ENCODE peak calls at places on chromosomes 6 and 20, in five cellular contexts. V is naive thymus-derived CD4-positive, alpha-beta T cell; C is cardiac muscle cell; B is fibroblast of lung; J is MM.1S. N is an unnamed sample.

GRCh38 chr6:139338845-139339244 is 35.6 kb downstream of the CITED2 start:
- DNase-seq in C (no peak), B (peak; percentile 87), J (no peak), V (no peak), N (no peak)

GRCh38 chr6:52454556-52454955 is 34.4 kb downstream of the EFHC1 start:
- DNase-seq in V (no peak), J (no peak), B (no peak), C (no peak), N (no peak)

GRCh38 chr6:110520992-110521543 is 44.7 kb upstream of the SLC22A16 start:
- DNase-seq in J (no peak), C (no peak), V (no peak), B (no peak), N (no peak)

GRCh38 chr6:143732539-143732938 is 54.8 kb downstream of the PHACTR2 start:
- DNase-seq in C (no peak), V (no peak), J (no peak), B (no peak), N (no peak)

GRCh38 chr20:45317826-45318225 is 9.7 kb upstream of the MATN4 start:
- DNase-seq in V (no peak), J (no peak), B (no peak), C (no peak), N (no peak)

GRCh38 chr6:57068066-57068465 is 21.6 kb downstream of the KIAA1586 start:
- DNase-seq in C (no peak), V (no peak), B (no peak), J (no peak), N (no peak)

GRCh38 chr20:60254901-60255411 is 296.7 kb downstream of the CDH26 start:
- DNase-seq in B (peak; percentile 85), V (no peak), J (no peak), C (no peak), N (no peak)

GRCh38 chr6:11700118-11700718 is 78.4 kb downstream of the ADTRP start:
- DNase-seq in V (peak; percentile 48), J (peak; percentile 74), C (peak; percentile 61), B (peak; percentile 83), N (no peak)

GRCh38 chr6:135212935-135213334 is 31.8 kb downstream of the MYB start:
- DNase-seq in B (peak; percentile 18), V (no peak), C (no peak), J (no peak), N (no peak)

GRCh38 chr20:11850901-11851300 is 66.8 kb upstream of the BTBD3 start:
- DNase-seq in J (no peak), B (peak; percentile 56), V (no peak), C (no peak), N (no peak)

GRCh38 chr6:4786936-4787504 is 10.8 kb downstream of the CDYL start:
- DNase-seq in C (no peak), V (no peak), B (no peak), J (no peak), N (no peak)

GRCh38 chr6:36290668-36291620 is 21.1 kb downstream of the PNPLA1 start:
- DNase-seq in C (no peak), J (no peak), V (no peak), B (peak; percentile 54), N (no peak)

GRCh38 chr20:54132612-54133433 is 41.0 kb downstream of the CYP24A1 start:
- DNase-seq in V (no peak), C (peak; percentile 42), B (peak; percentile 99), J (no peak), N (no peak)

GRCh38 chr6:155328539-155329459 is 14.5 kb upstream of the TFB1M start:
- DNase-seq in B (no peak), C (no peak), V (no peak), J (no peak), N (no peak)

GRCh38 chr6:140138311-140138994 is 764.0 kb upstream of the CITED2 start:
- DNase-seq in V (no peak), J (no peak), B (no peak), C (peak; percentile 1), N (no peak)

GRCh38 chr20:63453029-63453523 is 19.4 kb downstream of the KCNQ2 start:
- DNase-seq in C (no peak), J (no peak), V (no peak), B (no peak), N (no peak)

GRCh38 chr6:73566954-73567591 is 46.2 kb upstream of the EEF1A1 start:
- DNase-seq in C (no peak), B (peak; percentile 85), J (no peak), V (no peak), N (no peak)

GRCh38 chr20:51446230-51446629 is 96.3 kb downstream of the NFATC2 start:
- DNase-seq in B (no peak), J (no peak), C (no peak), V (no peak), N (no peak)

GRCh38 chr6:38973178-38974057 is 75.2 kb upstream of the GLP1R start:
- DNase-seq in B (peak; percentile 78), J (peak; percentile 67), C (peak; percentile 57), V (peak; percentile 33), N (no peak)

GRCh38 chr6:5325173-5325572 is 63.9 kb downstream of the FARS2 start:
- DNase-seq in C (no peak), J (no peak), B (no peak), V (no peak), N (peak; percentile 69)

GRCh38 chr20:38550274-38550673 is 30.7 kb upstream of the ADIG start:
- DNase-seq in B (no peak), C (no peak), J (peak; percentile 24), V (peak; percentile 2), N (no peak)

GRCh38 chr6:85005494-85005893 is 241.1 kb upstream of the TBX18 start:
- DNase-seq in C (no peak), B (no peak), V (no peak), J (no peak), N (no peak)

GRCh38 chr6:466564-466963 is 75.0 kb downstream of the IRF4 start:
- DNase-seq in J (no peak), C (no peak), V (no peak), B (no peak), N (no peak)

GRCh38 chr6:25312034-25312620 is 33.0 kb downstream of the CARMIL1 start:
- DNase-seq in V (no peak), C (no peak), B (peak; percentile 93), J (no peak), N (no peak)

GRCh38 chr20:23141450-23142161 is 55.5 kb upstream of the CD93 start:
- DNase-seq in C (no peak), V (no peak), J (no peak), B (no peak), N (no peak)

GRCh38 chr6:43308101-43308989 is at the start of gene CRIP3:
- DNase-seq in J (peak; percentile 39), B (peak; percentile 19), V (peak; percentile 46), C (peak; percentile 36), N (no peak)

GRCh38 chr6:127459231-127459641 is at the start of gene KIAA0408:
- DNase-seq in B (peak; percentile 82), J (no peak), C (peak; percentile 85), V (no peak), N (no peak)

GRCh38 chr6:170085475-170086401 is 205.1 kb downstream of the DLL1 start:
- DNase-seq in B (no peak), V (no peak), J (no peak), C (no peak), N (no peak)

GRCh38 chr6:110509617-110510231 is 33.3 kb upstream of the SLC22A16 start:
- DNase-seq in C (no peak), J (no peak), V (no peak), B (peak; percentile 82), N (no peak)

GRCh38 chr6:47633141-47633540 is 65.2 kb upstream of the ADGRF4 start:
- DNase-seq in V (no peak), C (peak; percentile 29), J (no peak), B (no peak), N (no peak)

DNA sequence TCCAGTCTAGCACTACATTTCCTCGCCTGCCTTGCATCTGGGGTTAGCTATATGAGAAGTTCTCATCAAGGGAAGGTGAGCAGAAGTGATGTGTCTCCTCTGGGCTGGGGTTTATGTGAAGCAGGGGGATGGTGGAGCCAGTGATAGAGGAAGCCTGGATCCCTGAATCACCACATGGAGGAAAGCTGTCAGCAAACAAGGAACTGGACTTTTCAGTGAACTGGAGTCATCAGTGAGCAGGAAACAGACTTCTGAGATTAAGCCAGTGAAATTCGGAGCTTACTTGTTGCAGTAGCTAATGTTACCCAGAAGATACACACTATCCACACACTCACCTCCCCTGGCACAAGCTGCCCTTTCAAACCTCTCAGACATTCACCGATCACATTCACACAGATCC is 13.4 kb upstream of the TOX2 start:
- DNase-seq in C (no peak), V (no peak), B (no peak), J (no peak), N (no peak)
- H3K27ac ChIP-seq in C (no peak overlapping the region), V (no peak overlapping the region), B (no peak overlapping the region), J (no peak overlapping the region), N (no peak overlapping the region)

GRCh38 chr6:94498099-94498498 is 1078.7 kb upstream of the EPHA7 start:
- DNase-seq in V (no peak), J (no peak), B (no peak), C (no peak), N (no peak)

GRCh38 chr6:94494500-94494899 is 1075.1 kb upstream of the EPHA7 start:
- DNase-seq in B (no peak), C (no peak), V (no peak), J (no peak), N (no peak)
- H3K27ac ChIP-seq in B (no peak overlapping the region), C (no peak overlapping the region), V (no peak overlapping the region), J (no peak overlapping the region), N (no peak overlapping the region)

GRCh38 chr20:4136078-4136966 is 121.0 kb upstream of the RNF24 start:
- DNase-seq in C (no peak), V (no peak), J (no peak), B (no peak), N (no peak)
- H3K27ac ChIP-seq in C (no peak overlapping the region), V (no peak overlapping the region), J (no peak overlapping the region), B (peak overlapping the region; percentile 29), N (no peak overlapping the region)

GRCh38 chr20:4153251-4153650 is 137.9 kb upstream of the RNF24 start:
- DNase-seq in B (no peak), C (no peak), J (no peak), V (no peak), N (no peak)
- H3K27ac ChIP-seq in B (no peak overlapping the region), C (no peak overlapping the region), J (no peak overlapping the region), V (no peak overlapping the region), N (no peak overlapping the region)

N was measured in caudate nucleus.